ENCODE peak calls at places on chromosomes 6 and 20, in eight cellular contexts. N is CD8-positive, alpha-beta T cell; H is mucosa of descending colon; J is transverse colon; A is HFF-Myc; V is NCI-H524 treated with DMSO at 0.1 percent for 48 hours; K is T-helper 1 cell; T is RCC 7860. C is an unnamed sample.

GRCh38 chr6:164069352-164070022 is 655.0 kb downstream of the QKI start:
- DNase-seq in N (no peak), H (no peak), J (no peak), A (no peak), V (no peak), K (no peak), T (peak), C (no peak)

GRCh38 chr20:11468880-11469279 is 448.8 kb upstream of the BTBD3 start:
- DNase-seq in N (no peak), H (no peak), J (no peak), A (no peak), V (no peak), K (no peak), T (no peak), C (no peak)

GRCh38 chr6:10084276-10084993 is 330.4 kb downstream of the TFAP2A start:
- DNase-seq in N (no peak), H (no peak), J (no peak), A (no peak), V (no peak), K (no peak), T (no peak), C (no peak)

GRCh38 chr6:116859264-116859663 is 17.8 kb upstream of the RFX6 start:
- DNase-seq in N (no peak), H (no peak), J (no peak), A (no peak), V (no peak), K (no peak), T (no peak), C (no peak)

GRCh38 chr6:144886682-144887081 is 601.5 kb downstream of the UTRN start:
- DNase-seq in N (no peak), H (no peak), J (no peak), A (no peak), V (no peak), K (no peak), T (no peak), C (no peak)

GRCh38 chr6:134199848-134200606 is 117.9 kb downstream of the SGK1 start:
- DNase-seq in N (no peak), H (no peak), J (no peak), A (no peak), V (no peak), K (no peak), T (no peak), C (no peak)

GRCh38 chr6:154298297-154298696 is 58.3 kb downstream of the IPCEF1 start:
- DNase-seq in N (no peak), H (no peak), J (no peak), A (no peak), V (no peak), K (no peak), T (peak), C (no peak)

GRCh38 chr6:13722880-13723279 is 11.2 kb upstream of the RANBP9 start:
- DNase-seq in N (no peak), H (no peak), J (no peak), A (no peak), V (no peak), K (no peak), T (no peak), C (no peak)

GRCh38 chr20:21096321-21097043 is 9.7 kb downstream of the LINC00237 start:
- DNase-seq in N (no peak), H (no peak), J (no peak), A (no peak), V (peak), K (no peak), T (no peak), C (peak)

GRCh38 chr6:151763303-151763702 is 44.2 kb upstream of the ESR1 start:
- DNase-seq in N (no peak), H (no peak), J (no peak), A (no peak), V (no peak), K (no peak), T (no peak), C (no peak)

GRCh38 chr6:106547961-106548453 is 81.3 kb downstream of the RTN4IP1 start:
- DNase-seq in N (peak), H (no peak), J (no peak), A (peak), V (peak), K (no peak), T (peak), C (no peak)

GRCh38 chr6:129651291-129651691 is 58.7 kb downstream of the ARHGAP18 start:
- DNase-seq in N (no peak), H (no peak), J (no peak), A (no peak), V (no peak), K (no peak), T (no peak), C (no peak)

GRCh38 chr6:12114055-12114503 is 102.0 kb downstream of the HIVEP1 start:
- DNase-seq in N (no peak), H (no peak), J (no peak), A (no peak), V (no peak), K (no peak), T (no peak), C (no peak)

GRCh38 chr6:12113190-12113578 is 101.1 kb downstream of the HIVEP1 start:
- DNase-seq in N (no peak), H (no peak), J (no peak), A (no peak), V (no peak), K (no peak), T (peak), C (no peak)

GRCh38 chr6:38271081-38271480 is 368.6 kb downstream of the BTBD9 start:
- DNase-seq in N (no peak), H (no peak), J (no peak), A (no peak), V (no peak), K (no peak), T (no peak), C (no peak)

GRCh38 chr6:53410508-53411258 is 61.9 kb upstream of the ELOVL5 start:
- DNase-seq in N (peak), H (peak), J (peak), A (peak), V (no peak), K (peak), T (no peak), C (no peak)

GRCh38 chr6:144055121-144055931 is 40.0 kb downstream of the SF3B5 start:
- DNase-seq in N (peak), H (peak), J (no peak), A (no peak), V (no peak), K (peak), T (no peak), C (no peak)

GRCh38 chr20:23659989-23660837 is 22.5 kb upstream of the CST3 start:
- DNase-seq in N (no peak), H (no peak), J (no peak), A (no peak), V (no peak), K (no peak), T (no peak), C (no peak)

GRCh38 chr6:30031381-30031780 is 29.7 kb upstream of the POLR1H start:
- DNase-seq in N (no peak), H (no peak), J (no peak), A (no peak), V (no peak), K (no peak), T (no peak), C (no peak)